ENCODE peak calls at places on chromosomes 5 and 9, in four cellular contexts. One of them, this sample, is unnamed.

GRCh38 chr5:107072967-107073366 is 597.8 kb downstream of the EFNA5 start:
- DNase-seq in K562: no peak
- DNase-seq in GM12878: no peak
- DNase-seq in HepG2: no peak
- DNase-seq in this sample: no peak

GRCh38 chr5:28517691-28518090 is 1479.3 kb upstream of the CDH9 start:
- DNase-seq in K562: no peak
- DNase-seq in HepG2: no peak
- DNase-seq in GM12878: no peak
- DNase-seq in this sample: no peak

GRCh38 chr5:1760656-1761452 is 38.8 kb downstream of the MRPL36 start:
- DNase-seq in GM12878: no peak
- DNase-seq in HepG2: no peak
- DNase-seq in K562: no peak
- DNase-seq in this sample: peak; percentile 46

GRCh38 chr9:98593354-98594253 is 115.1 kb downstream of the GABBR2 start:
- DNase-seq in GM12878: no peak
- DNase-seq in K562: no peak
- DNase-seq in HepG2: no peak
- DNase-seq in this sample: no peak

GRCh38 chr5:106415541-106415940 is 1255.2 kb downstream of the EFNA5 start:
- DNase-seq in GM12878: no peak
- DNase-seq in HepG2: no peak
- DNase-seq in K562: no peak
- DNase-seq in this sample: no peak

GRCh38 chr9:97487107-97487506 is 14.4 kb upstream of the TMOD1 start:
- DNase-seq in K562: no peak
- DNase-seq in GM12878: no peak
- DNase-seq in HepG2: peak; percentile 37
- DNase-seq in this sample: no peak

GRCh38 chr5:76125888-76126287 is 42.7 kb downstream of the SV2C start:
- DNase-seq in HepG2: no peak
- DNase-seq in GM12878: no peak
- DNase-seq in K562: no peak
- DNase-seq in this sample: no peak

GRCh38 chr9:136021891-136022681 is 60.9 kb upstream of the UBAC1 start:
- DNase-seq in HepG2: no peak
- DNase-seq in GM12878: no peak
- DNase-seq in K562: no peak
- DNase-seq in this sample: no peak

GRCh38 chr9:126164796-126165525 is 161.7 kb upstream of the MVB12B start:
- DNase-seq in HepG2: no peak
- DNase-seq in K562: no peak
- DNase-seq in GM12878: no peak
- DNase-seq in this sample: no peak

GRCh38 chr9:85515021-85515420 is 226.7 kb downstream of the AGTPBP1 start:
- DNase-seq in GM12878: no peak
- DNase-seq in HepG2: no peak
- DNase-seq in K562: no peak
- DNase-seq in this sample: no peak

GRCh38 chr5:33457124-33457523 is 16.4 kb downstream of the TARS1 start:
- DNase-seq in HepG2: no peak
- DNase-seq in K562: no peak
- DNase-seq in GM12878: no peak
- DNase-seq in this sample: no peak

GRCh38 chr5:42703238-42703637 is 53.4 kb upstream of the CCDC152 start:
- DNase-seq in K562: no peak
- DNase-seq in HepG2: no peak
- DNase-seq in GM12878: no peak
- DNase-seq in this sample: no peak

GRCh38 chr5:116448450-116448849 is 126.2 kb downstream of the SEMA6A start:
- DNase-seq in K562: no peak
- DNase-seq in HepG2: peak; percentile 63
- DNase-seq in GM12878: no peak
- DNase-seq in this sample: no peak

GRCh38 chr9:126128494-126129142 is 198.0 kb upstream of the MVB12B start:
- DNase-seq in HepG2: no peak
- DNase-seq in K562: no peak
- DNase-seq in GM12878: no peak
- DNase-seq in this sample: peak; percentile 34

GRCh38 chr5:95842955-95843544 is 20.5 kb upstream of the GLRX start:
- DNase-seq in K562: peak; percentile 82
- DNase-seq in GM12878: no peak
- DNase-seq in HepG2: peak; percentile 88
- DNase-seq in this sample: no peak

GRCh38 chr5:852018-852417 is 1.2 kb upstream of the ZDHHC11 start:
- DNase-seq in HepG2: no peak
- DNase-seq in K562: no peak
- DNase-seq in GM12878: no peak
- DNase-seq in this sample: no peak

GRCh38 chr9:79592736-79593493 is 21.1 kb downstream of the TLE4 start:
- DNase-seq in HepG2: no peak
- DNase-seq in GM12878: no peak
- DNase-seq in K562: no peak
- DNase-seq in this sample: no peak

GRCh38 chr5:121833631-121834420 is 17.9 kb upstream of the FTMT start:
- DNase-seq in K562: no peak
- DNase-seq in GM12878: no peak
- DNase-seq in HepG2: no peak
- DNase-seq in this sample: no peak

GRCh38 chr9:27765931-27766835 is 192.9 kb upstream of the C9orf72 start:
- DNase-seq in HepG2: no peak
- DNase-seq in GM12878: no peak
- DNase-seq in K562: no peak
- DNase-seq in this sample: no peak

GRCh38 chr5:175166013-175166412 is 278.0 kb downstream of the DRD1 start:
- DNase-seq in HepG2: no peak
- DNase-seq in GM12878: no peak
- DNase-seq in K562: no peak
- DNase-seq in this sample: no peak

DNA sequence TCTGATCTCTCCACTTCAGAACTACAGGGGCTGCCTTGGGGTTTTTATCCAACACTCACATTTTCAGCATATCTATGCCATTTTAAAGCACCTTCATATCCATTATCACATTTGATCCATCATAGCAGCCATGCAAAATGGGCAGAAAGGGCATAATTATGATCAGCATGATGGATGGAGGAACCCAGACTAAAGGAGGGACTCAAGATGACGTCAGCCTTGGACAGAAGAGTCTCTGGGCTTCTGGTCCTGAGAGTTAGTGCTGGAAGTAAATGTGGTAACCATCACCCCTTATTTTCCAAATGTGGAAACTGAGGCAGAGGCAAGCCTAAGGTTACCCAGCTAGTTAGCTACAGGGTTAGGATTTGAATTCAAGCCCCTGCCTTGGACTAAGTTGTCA is 273.1 kb downstream of the DRD1 start:
- DNase-seq in HepG2: no peak
- DNase-seq in GM12878: no peak
- DNase-seq in K562: no peak
- DNase-seq in this sample: no peak
- TF ChIP-seq POLR2A in HepG2: no peak
- TF ChIP-seq POLR2A in GM12878: no peak
- TF ChIP-seq POLR2A in K562: no peak
- TF ChIP-seq POLR2A in this sample: no peak

DNA sequence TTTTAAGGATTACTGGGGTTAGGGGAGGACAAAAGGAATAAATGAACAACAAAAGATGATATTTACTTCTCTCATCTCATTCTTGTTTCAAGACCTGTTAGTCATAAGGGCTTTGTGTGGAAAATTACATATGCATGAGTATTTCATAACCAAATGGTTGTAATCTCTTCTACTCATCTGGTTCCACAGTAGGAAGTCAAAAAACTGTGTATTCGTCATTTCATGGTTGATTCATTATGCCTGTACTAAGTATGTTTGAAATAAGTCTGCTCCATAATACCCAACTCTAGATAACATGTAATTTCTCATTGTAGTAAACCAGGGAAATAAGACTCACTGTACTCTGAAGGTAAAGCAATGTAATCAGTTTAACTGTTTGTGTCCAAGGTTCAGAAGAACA is 212.9 kb downstream of the ARRDC3 start:
- DNase-seq in K562: no peak
- DNase-seq in GM12878: no peak
- DNase-seq in HepG2: no peak
- DNase-seq in this sample: no peak
- TF ChIP-seq ATF2 in K562: no peak
- TF ChIP-seq ATF2 in GM12878: no peak
- TF ChIP-seq ATF2 in HepG2: no peak
- TF ChIP-seq ATF2 in this sample: no peak

GRCh38 chr9:113619156-113619861 is 155.8 kb downstream of the RGS3 start:
- DNase-seq in GM12878: no peak
- DNase-seq in HepG2: no peak
- DNase-seq in K562: no peak
- DNase-seq in this sample: no peak

GRCh38 chr9:113622038-113622437 is 158.5 kb downstream of the RGS3 start:
- DNase-seq in K562: no peak
- DNase-seq in GM12878: no peak
- DNase-seq in HepG2: no peak
- DNase-seq in this sample: no peak

GRCh38 chr9:113620377-113621161 is 157.0 kb downstream of the RGS3 start:
- DNase-seq in K562: no peak
- DNase-seq in HepG2: peak; percentile 77
- DNase-seq in GM12878: no peak
- DNase-seq in this sample: peak; percentile 50

GRCh38 chr9:113621309-113621791 is 157.8 kb downstream of the RGS3 start:
- DNase-seq in HepG2: no peak
- DNase-seq in GM12878: no peak
- DNase-seq in K562: no peak
- DNase-seq in this sample: no peak

DNA sequence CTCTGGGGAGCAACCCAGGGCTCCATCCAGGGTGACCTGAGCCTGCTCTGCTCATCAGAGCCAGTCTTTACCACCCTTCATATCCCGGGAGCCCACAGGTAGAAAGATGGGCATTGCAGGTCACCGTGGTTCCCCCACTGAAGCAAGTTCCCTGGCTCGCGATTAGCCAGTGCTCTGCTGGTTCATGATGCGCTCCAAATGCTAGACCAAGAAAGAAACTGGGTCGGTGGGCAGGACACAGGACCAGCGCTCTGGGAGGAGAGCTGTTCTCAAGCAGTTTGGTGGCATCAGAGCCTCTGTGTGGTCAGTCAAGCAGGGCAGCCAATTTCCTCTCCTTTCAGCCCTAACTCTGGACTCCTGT is 156.5 kb downstream of the RGS3 start:
- DNase-seq in GM12878: no peak
- DNase-seq in HepG2: no peak
- DNase-seq in K562: no peak
- DNase-seq in this sample: peak; percentile 46
- TF ChIP-seq POLR2A in GM12878: no peak
- TF ChIP-seq POLR2A in HepG2: no peak
- TF ChIP-seq POLR2A in K562: no peak
- TF ChIP-seq POLR2A in this sample: no peak

GRCh38 chr9:124218438-124219289 is 39.1 kb upstream of the NEK6 start:
- DNase-seq in K562: no peak
- DNase-seq in HepG2: peak; percentile 30
- DNase-seq in GM12878: peak; percentile 92
- DNase-seq in this sample: no peak
- TF ChIP-seq ATF2 in K562: no peak
- TF ChIP-seq ATF2 in HepG2: no peak
- TF ChIP-seq ATF2 in GM12878: no peak
- TF ChIP-seq ATF2 in this sample: no peak

DNA sequence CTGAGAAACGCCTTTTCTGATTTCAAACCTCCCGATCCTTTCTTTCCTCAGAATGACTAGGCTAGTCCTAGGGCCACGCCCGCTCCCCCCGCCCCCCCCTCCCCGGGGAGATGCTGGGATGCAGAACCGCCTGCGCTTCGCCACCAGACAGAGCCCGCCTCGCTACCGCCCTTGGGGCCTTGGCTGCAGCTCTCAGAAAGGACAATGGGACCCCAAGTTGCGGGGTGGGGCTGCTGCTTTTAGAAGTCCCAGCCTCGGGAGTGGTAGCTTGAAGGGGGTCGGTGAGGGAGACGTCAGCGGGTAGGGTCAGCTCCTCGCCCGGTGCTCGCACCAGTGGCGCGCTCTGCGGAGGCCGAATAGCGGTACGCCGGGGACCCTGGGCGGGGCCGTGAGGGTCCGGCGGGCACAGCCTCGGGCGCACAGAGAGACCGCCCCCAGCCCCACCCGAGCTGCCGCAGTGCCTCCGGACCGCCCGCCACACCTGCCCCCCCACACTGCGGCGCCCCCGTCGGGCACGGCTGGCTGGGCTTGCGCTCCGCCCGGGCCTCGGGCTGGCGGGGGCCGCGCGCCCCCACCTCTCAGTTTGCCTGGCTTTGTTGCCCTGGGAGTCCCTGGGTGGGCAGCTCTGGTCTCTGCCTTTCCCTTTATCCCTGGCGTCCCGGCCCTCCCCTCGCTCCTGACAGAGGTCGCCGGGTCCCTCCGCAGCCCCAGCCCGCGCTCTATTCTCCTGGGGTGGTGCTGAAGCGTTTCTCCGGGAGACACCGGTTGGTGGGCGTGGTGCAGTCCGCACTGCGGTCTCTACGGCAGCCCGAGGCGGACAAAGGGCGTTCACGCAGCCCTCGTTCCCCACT is 1.1 kb downstream of the MAP1B start:
- DNase-seq in K562: peak; percentile 88
- DNase-seq in GM12878: no peak
- DNase-seq in HepG2: peak; percentile 34
- DNase-seq in this sample: peak; percentile 86
- TF ChIP-seq POLR2A in K562: peak; percentile 49
- TF ChIP-seq POLR2A in GM12878: no peak
- TF ChIP-seq POLR2A in HepG2: no peak
- TF ChIP-seq POLR2A in this sample: peak; percentile 64

GRCh38 chr9:3674561-3674960 is 148.8 kb upstream of the RFX3 start:
- DNase-seq in HepG2: no peak
- DNase-seq in GM12878: no peak
- DNase-seq in K562: no peak
- DNase-seq in this sample: no peak

GRCh38 chr9:3677541-3677940 is 151.7 kb upstream of the RFX3 start:
- DNase-seq in HepG2: no peak
- DNase-seq in K562: no peak
- DNase-seq in GM12878: no peak
- DNase-seq in this sample: no peak

GRCh38 chr9:3672399-3672798 is 146.6 kb upstream of the RFX3 start:
- DNase-seq in HepG2: no peak
- DNase-seq in K562: no peak
- DNase-seq in GM12878: no peak
- DNase-seq in this sample: no peak

GRCh38 chr9:3675964-3676363 is 150.2 kb upstream of the RFX3 start:
- DNase-seq in K562: no peak
- DNase-seq in HepG2: no peak
- DNase-seq in GM12878: no peak
- DNase-seq in this sample: no peak

GRCh38 chr9:3676766-3677165 is 151.0 kb upstream of the RFX3 start:
- DNase-seq in GM12878: no peak
- DNase-seq in HepG2: no peak
- DNase-seq in K562: no peak
- DNase-seq in this sample: no peak
- TF ChIP-seq ATF2 in GM12878: no peak
- TF ChIP-seq ATF2 in HepG2: no peak
- TF ChIP-seq ATF2 in K562: no peak
- TF ChIP-seq ATF2 in this sample: no peak

GRCh38 chr9:37753489-37754190 is at the start of gene TRMT10B:
- DNase-seq in HepG2: peak; percentile 61
- DNase-seq in K562: peak; percentile 91
- DNase-seq in GM12878: peak; percentile 34
- DNase-seq in this sample: no peak
- TF ChIP-seq POLR2A in HepG2: peak; percentile 78
- TF ChIP-seq POLR2A in K562: peak; percentile 72
- TF ChIP-seq POLR2A in GM12878: peak; percentile 75
- TF ChIP-seq POLR2A in this sample: no peak

GRCh38 chr9:108162664-108163063 is 673.1 kb upstream of the KLF4 start:
- DNase-seq in K562: no peak
- DNase-seq in GM12878: no peak
- DNase-seq in HepG2: no peak
- DNase-seq in this sample: no peak
- TF ChIP-seq ATF2 in K562: no peak
- TF ChIP-seq ATF2 in GM12878: no peak
- TF ChIP-seq ATF2 in HepG2: no peak
- TF ChIP-seq ATF2 in this sample: no peak